ENCODE peak calls at places on chromosomes 4 and X, in six cellular contexts. V is naive thymus-derived CD8-positive, alpha-beta T cell; C is A172; A is T-helper 2 cell; F is LHCN-M2; Z is hypothalamus. L is an unnamed sample.
A peak's percentile ranks its signal among the peaks of the same experiment; 100 is the strongest.

GRCh38 chr4:122806981-122807679 is 19.5 kb upstream of the FGF2 start:
- DNase-seq in V (no peak), C (no peak), A (no peak), F (no peak), Z (no peak), L (no peak)

GRCh38 chr4:161273607-161274006 is 890.2 kb downstream of the FSTL5 start:
- DNase-seq in V (no peak), C (no peak), A (no peak), F (no peak), Z (no peak), L (no peak)

GRCh38 chr4:6560416-6561172 is 14.4 kb upstream of the MAN2B2 start:
- DNase-seq in V (no peak), C (no peak), A (no peak), F (peak; percentile 74), Z (no peak), L (no peak)

GRCh38 chr4:41160010-41160789 is 54.1 kb downstream of the APBB2 start:
- DNase-seq in V (no peak), C (peak; percentile 97), A (no peak), F (peak; percentile 98), Z (no peak), L (no peak)

GRCh38 chr4:112589207-112589606 is 47.5 kb downstream of the ZGRF1 start:
- DNase-seq in V (no peak), C (peak; percentile 23), A (no peak), F (peak; percentile 85), Z (no peak), L (no peak)

GRCh38 chr4:122003335-122003734 is 51.5 kb upstream of the TRPC3 start:
- DNase-seq in V (no peak), C (peak; percentile 18), A (no peak), F (peak; percentile 26), Z (no peak), L (no peak)

GRCh38 chrX:7112071-7112470 is 35.4 kb upstream of the STS start:
- DNase-seq in V (no peak), C (no peak), A (no peak), F (no peak), Z (no peak), L (no peak)

GRCh38 chr4:126708716-126709115 is 924.0 kb upstream of the INTU start:
- DNase-seq in V (no peak), C (no peak), A (no peak), F (no peak), Z (no peak), L (no peak)

GRCh38 chr4:153156263-153156662 is 48.0 kb upstream of the TRIM2 start:
- DNase-seq in V (peak; percentile 25), C (no peak), A (no peak), F (no peak), Z (no peak), L (no peak)

GRCh38 chr4:156294577-156294976 is 340.9 kb upstream of the CTSO start:
- DNase-seq in V (no peak), C (peak; percentile 89), A (no peak), F (peak; percentile 95), Z (no peak), L (no peak)

GRCh38 chr4:85928775-85929585 is 430.9 kb downstream of the MAPK10 start:
- DNase-seq in V (no peak), C (peak; percentile 9), A (no peak), F (peak; percentile 46), Z (no peak), L (no peak)

GRCh38 chr4:162891788-162892707 is 274.6 kb downstream of the NAF1 start:
- DNase-seq in V (no peak), C (peak; percentile 1), A (no peak), F (no peak), Z (no peak), L (no peak)

GRCh38 chr4:74524985-74525384 is 80.0 kb downstream of the AREG start:
- DNase-seq in V (no peak), C (no peak), A (no peak), F (no peak), Z (no peak), L (no peak)

GRCh38 chr4:76420901-76421581 is at the start of gene CCDC158:
- DNase-seq in V (no peak), C (no peak), A (no peak), F (no peak), Z (no peak), L (no peak)

GRCh38 chr4:17494258-17494657 is 17.6 kb downstream of the QDPR start:
- DNase-seq in V (no peak), C (peak; percentile 93), A (no peak), F (peak; percentile 90), Z (no peak), L (no peak)

GRCh38 chr4:113823291-113823659 is 61.7 kb upstream of the CAMK2D start:
- DNase-seq in V (no peak), C (peak; percentile 5), A (no peak), F (peak; percentile 60), Z (no peak), L (no peak)

GRCh38 chr4:47646372-47646771 is 161.3 kb downstream of the ATP10D start:
- DNase-seq in V (no peak), C (no peak), A (no peak), F (no peak), Z (no peak), L (no peak)

L was measured in type B pancreatic cell.